ENCODE peak calls at places on chromosome 16, in ten cellular contexts. One of them, this sample, is unnamed.

GRCh38 chr16:71383054-71383773 is 24.7 kb downstream of the CALB2 start:
- DNase-seq in HAP-1: no peak
- DNase-seq in lower lobe of right lung: no peak
- DNase-seq in heart left ventricle: no peak
- DNase-seq in aorta: no peak
- DNase-seq in ascending aorta: no peak
- DNase-seq in neural progenitor cell: peak; percentile 43
- DNase-seq in HepG2: no peak
- DNase-seq in mammary epithelial cell: peak; percentile 76
- DNase-seq in esophagus muscularis mucosa: no peak
- DNase-seq in this sample: no peak

GRCh38 chr16:52114414-52114813 is 432.5 kb downstream of the TOX3 start:
- DNase-seq in HAP-1: no peak
- DNase-seq in lower lobe of right lung: no peak
- DNase-seq in heart left ventricle: no peak
- DNase-seq in aorta: no peak
- DNase-seq in ascending aorta: no peak
- DNase-seq in neural progenitor cell: no peak
- DNase-seq in HepG2: no peak
- DNase-seq in mammary epithelial cell: no peak
- DNase-seq in esophagus muscularis mucosa: no peak
- DNase-seq in this sample: peak; percentile 29

GRCh38 chr16:81586421-81586820 is 141.8 kb downstream of the CMIP start:
- DNase-seq in HAP-1: no peak
- DNase-seq in lower lobe of right lung: no peak
- DNase-seq in heart left ventricle: peak; percentile 8
- DNase-seq in aorta: peak; percentile 9
- DNase-seq in ascending aorta: no peak
- DNase-seq in neural progenitor cell: no peak
- DNase-seq in HepG2: no peak
- DNase-seq in mammary epithelial cell: peak; percentile 65
- DNase-seq in esophagus muscularis mucosa: no peak
- DNase-seq in this sample: peak; percentile 7

GRCh38 chr16:8718753-8719386 is 44.5 kb downstream of the ABAT start:
- DNase-seq in HAP-1: no peak
- DNase-seq in lower lobe of right lung: no peak
- DNase-seq in heart left ventricle: no peak
- DNase-seq in aorta: no peak
- DNase-seq in ascending aorta: no peak
- DNase-seq in neural progenitor cell: no peak
- DNase-seq in HepG2: no peak
- DNase-seq in mammary epithelial cell: no peak
- DNase-seq in esophagus muscularis mucosa: no peak
- DNase-seq in this sample: no peak

GRCh38 chr16:78100162-78100467 is 661 bp downstream of the WWOX start:
- DNase-seq in HAP-1: no peak
- DNase-seq in lower lobe of right lung: no peak
- DNase-seq in heart left ventricle: no peak
- DNase-seq in aorta: no peak
- DNase-seq in ascending aorta: no peak
- DNase-seq in neural progenitor cell: no peak
- DNase-seq in HepG2: no peak
- DNase-seq in mammary epithelial cell: no peak
- DNase-seq in esophagus muscularis mucosa: no peak
- DNase-seq in this sample: no peak

GRCh38 chr16:76535-77272 is 1.3 kb upstream of the MPG start:
- DNase-seq in HAP-1: no peak
- DNase-seq in lower lobe of right lung: peak; percentile 73
- DNase-seq in heart left ventricle: peak; percentile 91
- DNase-seq in aorta: peak; percentile 94
- DNase-seq in ascending aorta: peak; percentile 61
- DNase-seq in neural progenitor cell: no peak
- DNase-seq in HepG2: peak; percentile 66
- DNase-seq in mammary epithelial cell: peak; percentile 25
- DNase-seq in esophagus muscularis mucosa: no peak
- DNase-seq in this sample: peak; percentile 99

GRCh38 chr16:180921-181667 is 835 bp downstream of the HBQ1 start:
- DNase-seq in HAP-1: peak; percentile 82
- DNase-seq in lower lobe of right lung: peak; percentile 88
- DNase-seq in heart left ventricle: peak; percentile 67
- DNase-seq in aorta: peak; percentile 92
- DNase-seq in ascending aorta: no peak
- DNase-seq in neural progenitor cell: peak; percentile 93
- DNase-seq in HepG2: peak; percentile 76
- DNase-seq in mammary epithelial cell: peak; percentile 57
- DNase-seq in esophagus muscularis mucosa: no peak
- DNase-seq in this sample: peak; percentile 74

GRCh38 chr16:88940196-88941050 is 36.6 kb downstream of the CBFA2T3 start:
- DNase-seq in HAP-1: no peak
- DNase-seq in lower lobe of right lung: no peak
- DNase-seq in heart left ventricle: peak; percentile 65
- DNase-seq in aorta: no peak
- DNase-seq in ascending aorta: no peak
- DNase-seq in neural progenitor cell: peak; percentile 59
- DNase-seq in HepG2: no peak
- DNase-seq in mammary epithelial cell: no peak
- DNase-seq in esophagus muscularis mucosa: no peak
- DNase-seq in this sample: no peak

DNA sequence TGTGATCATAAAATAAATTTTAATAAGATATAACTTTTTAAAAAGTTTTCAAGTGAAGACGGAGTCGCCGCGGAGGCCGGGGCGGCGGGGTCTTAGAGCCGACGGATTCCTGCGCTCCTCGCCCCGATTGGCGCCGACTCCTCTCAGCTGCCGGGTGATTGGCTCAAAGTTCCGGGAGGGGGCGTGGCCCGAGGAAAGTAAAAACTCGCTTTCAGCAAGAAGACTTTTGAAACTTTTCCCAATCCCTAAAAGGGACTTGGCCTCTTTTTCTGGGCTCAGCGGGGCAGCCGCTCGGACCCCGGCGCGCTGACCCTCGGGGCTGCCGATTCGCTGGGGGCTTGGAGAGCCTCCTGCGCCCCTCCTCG is at the start of gene FOXC2:
- DNase-seq in HAP-1: peak; percentile 66
- DNase-seq in lower lobe of right lung: peak; percentile 70
- DNase-seq in heart left ventricle: peak; percentile 92
- DNase-seq in aorta: peak; percentile 97
- DNase-seq in ascending aorta: peak; percentile 71
- DNase-seq in neural progenitor cell: peak; percentile 95
- DNase-seq in HepG2: no peak
- DNase-seq in mammary epithelial cell: peak; percentile 89
- DNase-seq in esophagus muscularis mucosa: no peak
- DNase-seq in this sample: peak; percentile 100
- H3K27me3 ChIP-seq in HAP-1: peaks cover 57% of the 10 kb centered on the region
- H3K27me3 ChIP-seq in lower lobe of right lung: peaks cover 77% of the 10 kb centered on the region
- H3K27me3 ChIP-seq in heart left ventricle: peaks cover 54% of the 10 kb centered on the region
- H3K27me3 ChIP-seq in aorta: no peaks in the 10 kb centered on the region
- H3K27me3 ChIP-seq in ascending aorta: no peaks in the 10 kb centered on the region
- H3K27me3 ChIP-seq in neural progenitor cell: peaks cover 86% of the 10 kb centered on the region
- H3K27me3 ChIP-seq in HepG2: peaks cover 65% of the 10 kb centered on the region
- H3K27me3 ChIP-seq in mammary epithelial cell: no peaks in the 10 kb centered on the region
- H3K27me3 ChIP-seq in esophagus muscularis mucosa: peaks cover 96% of the 10 kb centered on the region
- H3K27me3 ChIP-seq in this sample: peaks cover 7% of the 10 kb centered on the region

GRCh38 chr16:31465788-31466370 is 6.1 kb upstream of the TGFB1I1 start:
- DNase-seq in HAP-1: no peak
- DNase-seq in lower lobe of right lung: no peak
- DNase-seq in heart left ventricle: no peak
- DNase-seq in aorta: no peak
- DNase-seq in ascending aorta: no peak
- DNase-seq in neural progenitor cell: no peak
- DNase-seq in HepG2: no peak
- DNase-seq in mammary epithelial cell: no peak
- DNase-seq in esophagus muscularis mucosa: no peak
- DNase-seq in this sample: no peak

GRCh38 chr16:31466381-31466841 is 5.5 kb upstream of the TGFB1I1 start:
- DNase-seq in HAP-1: no peak
- DNase-seq in lower lobe of right lung: no peak
- DNase-seq in heart left ventricle: no peak
- DNase-seq in aorta: no peak
- DNase-seq in ascending aorta: no peak
- DNase-seq in neural progenitor cell: no peak
- DNase-seq in HepG2: no peak
- DNase-seq in mammary epithelial cell: no peak
- DNase-seq in esophagus muscularis mucosa: no peak
- DNase-seq in this sample: no peak

GRCh38 chr16:31461921-31462804 is 2.9 kb downstream of the ARMC5 start:
- DNase-seq in HAP-1: no peak
- DNase-seq in lower lobe of right lung: peak; percentile 46
- DNase-seq in heart left ventricle: no peak
- DNase-seq in aorta: peak; percentile 50
- DNase-seq in ascending aorta: no peak
- DNase-seq in neural progenitor cell: no peak
- DNase-seq in HepG2: no peak
- DNase-seq in mammary epithelial cell: no peak
- DNase-seq in esophagus muscularis mucosa: no peak
- DNase-seq in this sample: no peak

GRCh38 chr16:31464781-31465260 is 5.5 kb downstream of the ARMC5 start:
- DNase-seq in HAP-1: no peak
- DNase-seq in lower lobe of right lung: peak; percentile 30
- DNase-seq in heart left ventricle: peak; percentile 8
- DNase-seq in aorta: peak; percentile 61
- DNase-seq in ascending aorta: no peak
- DNase-seq in neural progenitor cell: no peak
- DNase-seq in HepG2: no peak
- DNase-seq in mammary epithelial cell: no peak
- DNase-seq in esophagus muscularis mucosa: no peak
- DNase-seq in this sample: no peak

DNA sequence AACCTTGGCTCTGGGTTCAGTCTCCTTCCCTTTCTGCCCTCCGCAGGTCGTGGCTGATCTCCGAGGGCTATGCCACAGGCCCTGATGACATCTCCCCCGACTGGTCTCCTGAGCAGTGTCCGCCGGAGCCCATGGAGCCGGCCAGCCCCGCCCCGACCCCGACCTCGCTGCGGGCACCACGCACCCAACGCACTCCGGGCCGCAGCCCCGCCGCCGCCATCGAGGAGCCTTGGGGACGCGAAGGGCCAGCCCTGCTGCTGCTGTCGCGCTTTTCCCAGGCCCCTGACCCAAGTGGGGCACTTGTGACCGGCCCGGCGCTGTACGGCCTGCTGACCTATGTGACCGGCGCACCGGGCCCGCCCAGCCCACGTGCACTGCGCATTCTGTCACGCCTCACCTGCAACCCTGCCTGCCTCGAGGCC is 5.1 kb downstream of the ARMC5 start:
- DNase-seq in HAP-1: no peak
- DNase-seq in lower lobe of right lung: peak; percentile 45
- DNase-seq in heart left ventricle: no peak
- DNase-seq in aorta: peak; percentile 74
- DNase-seq in ascending aorta: no peak
- DNase-seq in neural progenitor cell: no peak
- DNase-seq in HepG2: no peak
- DNase-seq in mammary epithelial cell: no peak
- DNase-seq in esophagus muscularis mucosa: no peak
- DNase-seq in this sample: no peak
- H3K27me3 ChIP-seq in HAP-1: no peaks in the 10 kb centered on the region
- H3K27me3 ChIP-seq in lower lobe of right lung: no peaks in the 10 kb centered on the region
- H3K27me3 ChIP-seq in heart left ventricle: no peaks in the 10 kb centered on the region
- H3K27me3 ChIP-seq in aorta: no peaks in the 10 kb centered on the region
- H3K27me3 ChIP-seq in ascending aorta: no peaks in the 10 kb centered on the region
- H3K27me3 ChIP-seq in neural progenitor cell: no peaks in the 10 kb centered on the region
- H3K27me3 ChIP-seq in HepG2: no peaks in the 10 kb centered on the region
- H3K27me3 ChIP-seq in mammary epithelial cell: no peaks in the 10 kb centered on the region
- H3K27me3 ChIP-seq in esophagus muscularis mucosa: no peaks in the 10 kb centered on the region
- H3K27me3 ChIP-seq in this sample: no peaks in the 10 kb centered on the region

DNA sequence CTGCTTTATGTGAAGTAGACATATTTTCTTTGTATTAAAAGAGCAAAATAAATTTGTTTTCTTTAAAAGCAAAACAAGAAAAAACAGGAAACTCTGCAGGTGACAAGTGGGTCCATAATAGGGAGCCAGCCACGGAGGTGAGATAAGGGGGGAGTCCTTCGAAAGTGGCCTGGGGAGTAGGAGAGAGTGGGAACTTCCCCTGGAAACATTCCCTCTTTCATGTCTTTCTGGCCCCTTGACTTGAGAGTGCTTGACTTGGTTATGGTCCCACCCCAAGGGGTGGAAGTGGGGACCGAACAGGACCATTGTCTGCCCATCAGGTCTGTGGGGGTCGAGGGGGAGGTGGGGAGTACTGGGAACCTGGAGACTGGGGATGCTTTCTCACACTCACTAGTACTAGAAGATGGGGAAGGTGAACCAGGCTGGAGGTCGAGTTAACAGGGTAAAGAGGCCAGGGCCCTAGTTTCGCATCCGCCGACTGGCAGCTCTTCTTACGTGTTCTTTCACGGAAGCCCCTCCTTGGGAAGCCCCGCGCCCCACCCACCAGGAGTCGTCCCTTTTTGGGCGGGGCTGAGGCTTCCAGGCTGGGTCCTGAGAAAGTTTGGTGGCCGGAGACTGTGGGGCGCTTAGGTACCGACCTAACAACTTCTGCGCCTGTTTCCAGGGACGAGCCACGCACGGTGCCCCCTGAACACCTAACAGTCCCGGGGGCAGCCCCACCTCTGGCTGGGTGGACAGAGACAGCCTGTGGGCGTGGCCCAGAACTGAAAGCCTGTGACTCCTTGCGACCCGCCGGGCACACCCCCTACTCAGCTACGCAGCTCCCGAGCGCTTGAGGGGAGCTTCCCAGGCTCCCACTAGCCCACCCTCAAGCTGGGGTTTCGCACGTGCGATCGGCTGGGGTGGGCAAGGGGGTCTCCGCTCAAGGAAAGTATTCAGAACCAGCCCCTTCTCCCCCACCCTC is 790 bp downstream of the TRADD start:
- DNase-seq in HAP-1: peak; percentile 31
- DNase-seq in lower lobe of right lung: peak; percentile 79
- DNase-seq in heart left ventricle: peak; percentile 59
- DNase-seq in aorta: peak; percentile 86
- DNase-seq in ascending aorta: no peak
- DNase-seq in neural progenitor cell: peak; percentile 70
- DNase-seq in HepG2: peak; percentile 48
- DNase-seq in mammary epithelial cell: peak; percentile 53
- DNase-seq in esophagus muscularis mucosa: no peak
- DNase-seq in this sample: peak; percentile 24
- H3K27me3 ChIP-seq in HAP-1: no peaks in the 10 kb centered on the region
- H3K27me3 ChIP-seq in lower lobe of right lung: peaks cover 14% of the 10 kb centered on the region
- H3K27me3 ChIP-seq in heart left ventricle: no peaks in the 10 kb centered on the region
- H3K27me3 ChIP-seq in aorta: no peaks in the 10 kb centered on the region
- H3K27me3 ChIP-seq in ascending aorta: no peaks in the 10 kb centered on the region
- H3K27me3 ChIP-seq in neural progenitor cell: peaks cover 100% of the 10 kb centered on the region
- H3K27me3 ChIP-seq in HepG2: peaks cover 4% of the 10 kb centered on the region
- H3K27me3 ChIP-seq in mammary epithelial cell: no peaks in the 10 kb centered on the region
- H3K27me3 ChIP-seq in esophagus muscularis mucosa: peaks cover 16% of the 10 kb centered on the region
- H3K27me3 ChIP-seq in this sample: no peaks in the 10 kb centered on the region

GRCh38 chr16:87603684-87604571 is 1.6 kb downstream of the JPH3 start:
- DNase-seq in HAP-1: no peak
- DNase-seq in lower lobe of right lung: no peak
- DNase-seq in heart left ventricle: no peak
- DNase-seq in aorta: no peak
- DNase-seq in ascending aorta: no peak
- DNase-seq in neural progenitor cell: peak; percentile 72
- DNase-seq in HepG2: no peak
- DNase-seq in mammary epithelial cell: no peak
- DNase-seq in esophagus muscularis mucosa: no peak
- DNase-seq in this sample: no peak

GRCh38 chr16:87602821-87603683 is 744 bp downstream of the JPH3 start:
- DNase-seq in HAP-1: peak; percentile 34
- DNase-seq in lower lobe of right lung: no peak
- DNase-seq in heart left ventricle: no peak
- DNase-seq in aorta: no peak
- DNase-seq in ascending aorta: no peak
- DNase-seq in neural progenitor cell: peak; percentile 87
- DNase-seq in HepG2: no peak
- DNase-seq in mammary epithelial cell: no peak
- DNase-seq in esophagus muscularis mucosa: no peak
- DNase-seq in this sample: peak; percentile 18

GRCh38 chr16:87600246-87600645 is 2.1 kb upstream of the JPH3 start:
- DNase-seq in HAP-1: no peak
- DNase-seq in lower lobe of right lung: no peak
- DNase-seq in heart left ventricle: no peak
- DNase-seq in aorta: no peak
- DNase-seq in ascending aorta: no peak
- DNase-seq in neural progenitor cell: no peak
- DNase-seq in HepG2: no peak
- DNase-seq in mammary epithelial cell: no peak
- DNase-seq in esophagus muscularis mucosa: no peak
- DNase-seq in this sample: no peak

GRCh38 chr16:87602005-87602790 is at the start of gene JPH3:
- DNase-seq in HAP-1: peak; percentile 41
- DNase-seq in lower lobe of right lung: no peak
- DNase-seq in heart left ventricle: no peak
- DNase-seq in aorta: no peak
- DNase-seq in ascending aorta: no peak
- DNase-seq in neural progenitor cell: peak; percentile 80
- DNase-seq in HepG2: no peak
- DNase-seq in mammary epithelial cell: no peak
- DNase-seq in esophagus muscularis mucosa: no peak
- DNase-seq in this sample: peak; percentile 34

GRCh38 chr16:87601322-87602004 is 845 bp upstream of the JPH3 start:
- DNase-seq in HAP-1: no peak
- DNase-seq in lower lobe of right lung: no peak
- DNase-seq in heart left ventricle: no peak
- DNase-seq in aorta: no peak
- DNase-seq in ascending aorta: no peak
- DNase-seq in neural progenitor cell: peak; percentile 43
- DNase-seq in HepG2: no peak
- DNase-seq in mammary epithelial cell: no peak
- DNase-seq in esophagus muscularis mucosa: no peak
- DNase-seq in this sample: no peak
- H3K27me3 ChIP-seq in HAP-1: peaks cover 33% of the 10 kb centered on the region
- H3K27me3 ChIP-seq in lower lobe of right lung: peaks cover 66% of the 10 kb centered on the region
- H3K27me3 ChIP-seq in heart left ventricle: peaks cover 71% of the 10 kb centered on the region
- H3K27me3 ChIP-seq in aorta: no peaks in the 10 kb centered on the region
- H3K27me3 ChIP-seq in ascending aorta: peaks cover 22% of the 10 kb centered on the region
- H3K27me3 ChIP-seq in neural progenitor cell: peaks cover 63% of the 10 kb centered on the region
- H3K27me3 ChIP-seq in HepG2: peaks cover 76% of the 10 kb centered on the region
- H3K27me3 ChIP-seq in mammary epithelial cell: peaks cover 33% of the 10 kb centered on the region
- H3K27me3 ChIP-seq in esophagus muscularis mucosa: peaks cover 89% of the 10 kb centered on the region
- H3K27me3 ChIP-seq in this sample: peaks cover 16% of the 10 kb centered on the region